ENCODE peak calls at places on chromosomes 6 and 20, in four cellular contexts. X is H1, B is HepG2, H is K562. K is an unnamed sample.

GRCh38 chr20:38863024-38863851 is 57.7 kb downstream of the PPP1R16B start:
- DNase-seq in X (no peak), H (no peak), B (no peak), K (peak)

GRCh38 chr6:28393912-28394662 is 5.5 kb downstream of the ZSCAN12 start:
- DNase-seq in X (no peak), H (peak), B (peak), K (no peak)

GRCh38 chr6:113875470-113875869 is 18.3 kb downstream of the MARCKS start:
- DNase-seq in H (no peak), X (no peak), B (no peak), K (no peak)

GRCh38 chr6:25477006-25477590 is 174.9 kb upstream of the SCGN start:
- DNase-seq in X (no peak), B (no peak), H (no peak), K (no peak)

GRCh38 chr6:167092672-167093339 is 30.1 kb upstream of the CCR6 start:
- DNase-seq in X (no peak), B (no peak), H (no peak), K (no peak)

GRCh38 chr6:16129623-16130243 is 847 bp downstream of the MYLIP start:
- DNase-seq in X (peak), H (no peak), B (no peak), K (no peak)

GRCh38 chr20:37816726-37817125 is 86.2 kb upstream of the VSTM2L start:
- DNase-seq in H (no peak), B (no peak), X (no peak), K (no peak)

GRCh38 chr6:53984163-53984562 is 127.1 kb upstream of the MLIP start:
- DNase-seq in B (peak), H (no peak), X (no peak), K (no peak)

GRCh38 chr6:108156938-108157233 is 8.9 kb upstream of the NR2E1 start:
- DNase-seq in B (no peak), X (no peak), H (no peak), K (no peak)

GRCh38 chr6:108160009-108160408 is 5.8 kb upstream of the NR2E1 start:
- DNase-seq in B (no peak), X (no peak), H (no peak), K (no peak)

GRCh38 chr6:108157234-108157971 is 8.4 kb upstream of the NR2E1 start:
- DNase-seq in B (no peak), H (no peak), X (peak), K (no peak)

GRCh38 chr6:108157972-108158441 is 7.8 kb upstream of the NR2E1 start:
- DNase-seq in X (peak), H (no peak), B (no peak), K (no peak)

GRCh38 chr6:108156180-108156937 is 9.5 kb upstream of the NR2E1 start:
- DNase-seq in X (peak), H (no peak), B (peak), K (no peak)
- TF ChIP-seq HDAC6 in X (no peak), H (no peak), B (no peak), K (no peak)

GRCh38 chr20:46119028-46119546 is 973 bp downstream of the CD40 start:
- DNase-seq in H (peak), X (no peak), B (no peak), K (peak)
- TF ChIP-seq CHD2 in H (no peak), X (no peak), B (no peak), K (no peak)

GRCh38 chr20:17590245-17590644 is 20.4 kb downstream of the DSTN start:
- DNase-seq in X (no peak), H (no peak), B (no peak), K (no peak)

GRCh38 chr20:17595846-17596245 is 26.0 kb downstream of the DSTN start:
- DNase-seq in X (no peak), H (no peak), B (no peak), K (no peak)

GRCh38 chr20:17593902-17594301 is 24.0 kb downstream of the DSTN start:
- DNase-seq in B (no peak), H (no peak), X (no peak), K (no peak)

GRCh38 chr20:17598013-17598550 is 28.2 kb downstream of the DSTN start:
- DNase-seq in X (no peak), H (no peak), B (no peak), K (no peak)

DNA sequence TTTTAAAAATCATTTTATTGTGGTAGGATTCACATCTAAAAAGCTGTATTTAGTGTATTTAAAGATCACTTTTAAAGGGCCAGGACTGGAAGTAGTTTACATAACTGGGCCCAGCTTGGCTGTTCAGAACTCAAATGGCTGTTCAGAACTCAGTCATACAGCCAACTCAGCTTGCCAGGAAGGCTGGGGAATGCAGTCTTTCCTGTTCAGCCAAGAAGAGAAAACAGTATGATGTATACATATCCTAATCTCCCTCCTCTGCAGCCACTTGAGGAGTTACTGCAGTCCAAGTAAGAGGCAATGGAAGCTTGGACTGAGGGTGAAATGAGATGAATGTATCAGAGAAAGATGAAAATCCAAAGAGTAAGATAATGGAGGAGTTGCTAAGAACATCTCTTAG is 24.6 kb downstream of the DSTN start:
- DNase-seq in B (no peak), H (no peak), X (no peak), K (no peak)
- TF ChIP-seq POLR2AphosphoS5 in B (no peak), H (no peak), X (no peak), K (no peak)

DNA sequence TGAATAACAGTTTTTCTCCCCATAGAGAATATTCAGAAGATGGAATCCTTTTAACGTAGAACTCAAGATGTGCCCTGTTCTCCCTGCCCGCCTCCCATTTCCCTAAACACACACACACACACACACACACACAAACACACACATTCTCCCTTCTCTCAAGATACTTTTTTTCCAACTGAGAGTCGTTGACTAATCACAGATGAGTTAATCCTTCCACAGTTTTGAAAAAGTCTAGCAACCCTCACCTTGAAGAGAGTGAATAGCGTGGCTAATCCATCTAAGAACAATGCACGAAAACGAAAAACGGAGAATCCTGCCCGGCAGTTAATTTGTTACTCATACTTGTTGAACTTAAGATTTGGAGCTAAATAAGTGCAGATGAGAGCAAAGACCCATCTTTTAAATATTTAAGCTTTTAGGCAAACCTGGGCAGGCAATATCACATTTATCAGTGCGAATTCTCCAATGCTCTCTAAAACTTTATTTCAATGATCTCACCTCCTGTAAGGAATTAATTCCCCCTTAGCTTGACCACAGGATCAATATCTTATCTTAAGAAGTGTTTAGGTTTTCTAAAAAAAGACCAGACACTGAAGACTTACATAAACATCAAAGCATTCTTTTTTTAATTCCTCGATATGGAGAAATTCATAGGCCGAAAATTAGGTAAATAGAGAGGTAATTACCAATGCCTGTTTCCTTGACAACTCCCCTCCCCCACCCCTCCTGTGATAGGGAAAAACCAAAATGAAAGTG is 1.1 kb downstream of the AGPAT4 start:
- DNase-seq in B (no peak), H (no peak), X (no peak), K (no peak)
- TF ChIP-seq HDAC6 in B (no peak), H (no peak), X (no peak), K (no peak)

DNA sequence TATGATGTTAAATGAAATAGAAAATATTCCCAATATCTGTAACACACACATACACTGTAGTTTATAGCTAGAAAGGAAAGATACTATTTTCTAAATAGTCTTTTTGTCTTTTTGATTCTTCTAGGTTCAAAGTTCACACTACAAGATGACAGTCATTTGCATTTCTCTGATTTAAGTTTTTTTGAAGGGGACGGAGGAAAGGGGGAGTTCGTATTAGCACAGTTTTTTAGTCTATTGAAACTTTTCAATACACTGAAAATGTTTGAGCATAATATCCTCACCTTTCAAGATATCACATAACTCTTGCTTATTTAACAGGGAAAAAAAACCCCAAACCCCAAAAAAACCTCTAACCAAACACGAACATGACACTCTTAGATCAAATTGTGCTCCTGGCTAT is 68.1 kb downstream of the BMP2 start:
- DNase-seq in X (no peak), B (no peak), H (no peak), K (no peak)
- TF ChIP-seq CHD2 in X (no peak), B (no peak), H (no peak), K (no peak)

DNA sequence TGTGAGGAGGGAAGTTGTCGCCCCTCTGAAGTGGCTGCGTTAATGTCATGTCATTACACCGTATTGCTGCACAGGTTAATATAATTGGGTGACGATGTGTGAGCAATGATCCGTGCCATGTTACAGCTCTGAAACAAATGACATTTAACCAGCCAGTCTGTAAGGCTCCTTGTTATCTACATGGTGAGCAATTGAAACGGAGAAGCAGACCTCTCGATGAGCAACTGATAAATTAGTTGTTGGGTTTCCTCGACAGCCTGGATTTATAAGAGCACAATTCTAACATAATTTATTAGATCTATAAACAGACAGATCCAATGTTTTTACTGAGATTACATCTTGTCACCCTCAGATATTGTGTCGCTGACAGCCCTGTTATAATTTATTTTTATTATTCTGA is 49.9 kb upstream of the MAFB start:
- DNase-seq in X (peak), H (no peak), B (no peak), K (no peak)
- TF ChIP-seq POLR2AphosphoS5 in X (no peak), H (no peak), B (no peak), K (no peak)

GRCh38 chr6:135932651-135933050 is 81.2 kb downstream of the PDE7B start:
- DNase-seq in H (no peak), X (no peak), B (no peak), K (no peak)
- TF ChIP-seq HDAC6 in H (no peak), X (no peak), B (no peak), K (no peak)

GRCh38 chr20:51869002-51869401 is 66.7 kb upstream of the SALL4 start:
- DNase-seq in B (no peak), X (no peak), H (no peak), K (no peak)

GRCh38 chr20:51876511-51876910 is 74.2 kb upstream of the SALL4 start:
- DNase-seq in X (no peak), B (no peak), H (no peak), K (no peak)

DNA sequence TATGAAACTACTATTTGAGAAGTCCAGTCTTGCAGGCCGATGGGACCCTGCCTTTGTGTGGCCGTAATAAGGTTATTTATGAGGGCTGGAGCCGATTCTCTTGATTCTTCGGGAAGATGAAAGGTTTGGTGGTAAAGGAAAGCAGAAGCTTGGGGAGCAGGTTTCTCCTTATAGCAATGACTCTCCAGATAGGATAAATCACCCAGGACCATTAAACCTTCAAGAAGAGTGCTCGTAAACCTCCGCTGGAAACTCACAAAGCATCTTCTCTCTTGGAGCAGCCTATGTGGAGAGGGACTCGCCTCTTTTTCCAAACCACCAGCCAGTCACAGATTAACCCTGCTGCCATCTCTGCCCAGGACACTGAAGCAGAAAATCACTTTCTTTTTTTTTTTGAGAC is 69.6 kb upstream of the SALL4 start:
- DNase-seq in X (no peak), B (no peak), H (no peak), K (no peak)
- TF ChIP-seq CHD2 in X (no peak), B (no peak), H (no peak), K (no peak)

DNA sequence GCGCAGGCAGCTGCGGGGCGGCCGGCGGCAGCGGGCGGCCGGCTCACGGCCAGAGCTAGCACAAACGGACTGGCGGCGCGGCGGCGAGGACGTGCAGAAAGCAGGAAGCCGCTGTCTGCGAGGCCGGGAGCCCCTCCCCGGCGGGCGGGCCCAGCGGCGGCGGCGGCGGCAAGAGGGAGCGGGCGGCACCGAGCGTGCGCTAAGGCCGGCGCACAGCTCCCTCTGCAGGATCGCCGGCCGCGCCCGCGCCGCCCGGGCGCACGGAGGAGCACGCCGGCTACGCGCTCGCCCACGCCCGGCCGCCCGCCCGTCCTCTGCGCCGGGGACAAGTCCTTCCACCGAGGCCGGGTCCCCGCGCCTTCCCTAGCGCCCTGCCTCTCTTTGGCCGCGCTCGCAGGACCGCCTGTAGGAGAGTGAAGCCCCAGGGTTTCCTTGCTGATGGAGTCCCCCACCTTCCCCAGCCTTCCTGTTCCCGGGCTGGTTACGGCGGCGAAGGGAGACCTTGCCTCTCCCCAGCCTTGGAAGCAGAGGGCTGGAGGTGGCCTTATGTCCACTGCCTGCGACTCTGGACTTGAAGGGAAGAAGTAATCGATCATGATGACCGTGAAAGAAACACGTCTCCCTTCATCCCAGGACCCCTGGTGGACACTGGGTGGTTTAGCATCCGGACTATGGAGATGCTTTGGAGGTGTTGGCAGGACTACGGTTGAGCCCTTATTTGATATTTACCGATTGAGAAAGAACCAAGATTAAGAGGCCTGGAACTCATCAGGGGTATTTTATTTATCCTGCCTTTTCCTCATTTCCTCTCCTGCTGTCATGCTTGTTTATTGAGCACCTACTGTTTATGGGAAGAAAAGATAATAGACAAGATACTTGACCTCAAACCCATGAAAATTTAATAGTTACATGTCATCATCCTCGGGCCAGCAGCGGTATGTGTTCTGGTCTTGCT is at the start of gene PREP:
- DNase-seq in H (peak), B (peak), X (peak), K (peak)
- TF ChIP-seq POLR2AphosphoS5 in H (peak), B (peak), X (peak), K (peak)